ENCODE peak calls at places on chromosomes 11 and 22, in seven cellular contexts. K is NCI-H1417; L is transverse colon; D is SW 1271; H is retinal pigment epithelial cell; B is NCI-H1105; W is activated naive CD8-positive, alpha-beta T cell treated with anti-CD3 and anti-CD28 coated beads, Interleukin-2, amount 50 U/mL, for 24 hours. U is an unnamed sample.

GRCh38 chr11:69218271-69218682 is 62.5 kb downstream of the SMIM38 start:
- DNase-seq in K (no peak), L (no peak), D (no peak), H (no peak), B (no peak), W (no peak), U (peak)

GRCh38 chr11:10655227-10655626 is 38.3 kb downstream of the IRAG1 start:
- DNase-seq in K (no peak), L (no peak), D (no peak), H (no peak), B (no peak), W (no peak), U (no peak)

GRCh38 chr11:130070109-130070828 is 575 bp downstream of the APLP2 start:
- DNase-seq in K (peak), L (peak), D (no peak), H (no peak), B (peak), W (peak), U (peak)

GRCh38 chr22:49212466-49212865 is 615.2 kb downstream of the BRD1 start:
- DNase-seq in K (no peak), L (no peak), D (no peak), H (no peak), B (no peak), W (no peak), U (no peak)

GRCh38 chr22:46937939-46938338 is 175.5 kb downstream of the TBC1D22A start:
- DNase-seq in K (no peak), L (no peak), D (no peak), H (no peak), B (no peak), W (no peak), U (no peak)

GRCh38 chr11:19524171-19524671 is 188.4 kb upstream of the NAV2 start:
- DNase-seq in K (no peak), L (no peak), D (no peak), H (no peak), B (no peak), W (no peak), U (peak)

GRCh38 chr22:41966607-41967240 is 2.5 kb upstream of the SEPTIN3 start:
- DNase-seq in K (peak), L (peak), D (peak), H (peak), B (no peak), W (peak), U (no peak)

GRCh38 chr22:46600397-46600796 is 19.8 kb upstream of the GRAMD4 start:
- DNase-seq in K (no peak), L (no peak), D (no peak), H (no peak), B (no peak), W (no peak), U (no peak)

GRCh38 chr22:22915670-22916035 is 28.0 kb downstream of the IGLL5 start:
- DNase-seq in K (no peak), L (no peak), D (no peak), H (no peak), B (no peak), W (no peak), U (no peak)

GRCh38 chr11:112082729-112083128 is 3.8 kb downstream of the TIMM8B start:
- DNase-seq in K (no peak), L (no peak), D (no peak), H (no peak), B (no peak), W (no peak), U (no peak)

GRCh38 chr11:102806296-102806695 is 8.3 kb upstream of the MMP1 start:
- DNase-seq in K (no peak), L (no peak), D (no peak), H (peak), B (no peak), W (no peak), U (no peak)

GRCh38 chr11:82405392-82405791 is 328.3 kb downstream of the FAM181B start:
- DNase-seq in K (no peak), L (no peak), D (no peak), H (peak), B (no peak), W (no peak), U (no peak)

GRCh38 chr11:65551572-65552398 is 6.4 kb downstream of the LTBP3 start:
- DNase-seq in K (peak), L (peak), D (no peak), H (no peak), B (peak), W (peak), U (peak)

GRCh38 chr11:114684636-114685035 is 6.3 kb downstream of the NXPE2 start:
- DNase-seq in K (no peak), L (no peak), D (no peak), H (no peak), B (no peak), W (no peak), U (no peak)

GRCh38 chr22:49936018-49936972 is 17.9 kb downstream of the CRELD2 start:
- DNase-seq in K (peak), L (peak), D (no peak), H (peak), B (peak), W (peak), U (peak)

GRCh38 chr11:17703951-17704350 is 15.4 kb upstream of the MYOD1 start:
- DNase-seq in K (no peak), L (no peak), D (no peak), H (no peak), B (no peak), W (no peak), U (no peak)

GRCh38 chr11:57224537-57224936 is 12.5 kb downstream of the APLNR start:
- DNase-seq in K (no peak), L (no peak), D (no peak), H (peak), B (no peak), W (no peak), U (no peak)

GRCh38 chr22:36368359-36368983 is 19.3 kb downstream of the MYH9 start:
- DNase-seq in K (no peak), L (no peak), D (no peak), H (peak), B (no peak), W (no peak), U (peak)

GRCh38 chr11:58726594-58727414 is 4.9 kb downstream of the GLYAT start:
- DNase-seq in K (no peak), L (no peak), D (no peak), H (no peak), B (peak), W (no peak), U (no peak)